ENCODE peak calls at places on chromosome 15, in four cellular contexts. One of them, this sample, is unnamed.
A peak's percentile ranks its signal among the peaks of the same experiment; 100 is the strongest.

GRCh38 chr15:83698294-83698693 is 44.4 kb downstream of the ADAMTSL3 start:
- DNase-seq in K562: no peak
- DNase-seq in HepG2: no peak
- DNase-seq in sigmoid colon: peak; percentile 90
- DNase-seq in this sample: peak; percentile 91

GRCh38 chr15:63564093-63564492 is 33.1 kb upstream of the FBXL22 start:
- DNase-seq in HepG2: no peak
- DNase-seq in K562: no peak
- DNase-seq in sigmoid colon: no peak
- DNase-seq in this sample: no peak

GRCh38 chr15:89085289-89085906 is 2.9 kb upstream of the ABHD2 start:
- DNase-seq in K562: no peak
- DNase-seq in sigmoid colon: peak; percentile 18
- DNase-seq in HepG2: no peak
- DNase-seq in this sample: no peak

GRCh38 chr15:51861557-51862350 is 32.3 kb downstream of the TMOD3 start:
- DNase-seq in sigmoid colon: no peak
- DNase-seq in HepG2: no peak
- DNase-seq in K562: no peak
- DNase-seq in this sample: no peak

GRCh38 chr15:25852027-25852426 is 11.1 kb downstream of the ATP10A start:
- DNase-seq in sigmoid colon: no peak
- DNase-seq in HepG2: no peak
- DNase-seq in K562: no peak
- DNase-seq in this sample: no peak

GRCh38 chr15:98442379-98442833 is 205.9 kb upstream of the IGF1R start:
- DNase-seq in sigmoid colon: no peak
- DNase-seq in HepG2: peak; percentile 51
- DNase-seq in K562: peak; percentile 47
- DNase-seq in this sample: peak; percentile 89

GRCh38 chr15:37034392-37034791 is 66.0 kb downstream of the MEIS2 start:
- DNase-seq in K562: no peak
- DNase-seq in sigmoid colon: no peak
- DNase-seq in HepG2: no peak
- DNase-seq in this sample: no peak

GRCh38 chr15:37880009-37880834 is 54.2 kb upstream of the TMCO5A start:
- DNase-seq in K562: peak; percentile 30
- DNase-seq in HepG2: peak; percentile 7
- DNase-seq in sigmoid colon: no peak
- DNase-seq in this sample: no peak

GRCh38 chr15:101123222-101123910 is 128.5 kb downstream of the CHSY1 start:
- DNase-seq in K562: no peak
- DNase-seq in HepG2: no peak
- DNase-seq in sigmoid colon: no peak
- DNase-seq in this sample: no peak

GRCh38 chr15:55695432-55695831 is 47.5 kb downstream of the PRTG start:
- DNase-seq in sigmoid colon: no peak
- DNase-seq in HepG2: no peak
- DNase-seq in K562: no peak
- DNase-seq in this sample: no peak

GRCh38 chr15:63826513-63826912 is 7.2 kb downstream of the HERC1 start:
- DNase-seq in HepG2: no peak
- DNase-seq in K562: peak; percentile 66
- DNase-seq in sigmoid colon: no peak
- DNase-seq in this sample: no peak

GRCh38 chr15:73932381-73933191 is 6.3 kb downstream of the LOXL1 start:
- DNase-seq in sigmoid colon: no peak
- DNase-seq in HepG2: no peak
- DNase-seq in K562: peak; percentile 44
- DNase-seq in this sample: no peak

GRCh38 chr15:33083232-33084006 is 111.1 kb downstream of the FMN1 start:
- DNase-seq in K562: no peak
- DNase-seq in HepG2: no peak
- DNase-seq in sigmoid colon: no peak
- DNase-seq in this sample: no peak

GRCh38 chr15:81400640-81401236 is 26.7 kb upstream of the TMC3 start:
- DNase-seq in sigmoid colon: no peak
- DNase-seq in HepG2: peak; percentile 21
- DNase-seq in K562: peak; percentile 58
- DNase-seq in this sample: no peak

GRCh38 chr15:52528465-52529288 is at the start of gene MYO5A:
- DNase-seq in K562: peak; percentile 72
- DNase-seq in sigmoid colon: peak; percentile 84
- DNase-seq in HepG2: peak; percentile 15
- DNase-seq in this sample: no peak

GRCh38 chr15:58015565-58015964 is 49.9 kb downstream of the ALDH1A2 start:
- DNase-seq in K562: no peak
- DNase-seq in sigmoid colon: no peak
- DNase-seq in HepG2: no peak
- DNase-seq in this sample: no peak

GRCh38 chr15:48072941-48073340 is 47.8 kb upstream of the SLC24A5 start:
- DNase-seq in HepG2: no peak
- DNase-seq in K562: no peak
- DNase-seq in sigmoid colon: no peak
- DNase-seq in this sample: peak; percentile 53

GRCh38 chr15:94445529-94446160 is 214.3 kb downstream of the MCTP2 start:
- DNase-seq in sigmoid colon: peak; percentile 72
- DNase-seq in K562: no peak
- DNase-seq in HepG2: no peak
- DNase-seq in this sample: no peak

GRCh38 chr15:54564142-54564541 is 585.9 kb downstream of the UNC13C start:
- DNase-seq in sigmoid colon: no peak
- DNase-seq in K562: no peak
- DNase-seq in HepG2: no peak
- DNase-seq in this sample: no peak

GRCh38 chr15:70933411-70933810 is 40.8 kb downstream of the LRRC49 start:
- DNase-seq in sigmoid colon: no peak
- DNase-seq in HepG2: no peak
- DNase-seq in K562: no peak
- DNase-seq in this sample: no peak

GRCh38 chr15:90780916-90781315 is 63.8 kb downstream of the BLM start:
- DNase-seq in sigmoid colon: no peak
- DNase-seq in HepG2: no peak
- DNase-seq in K562: no peak
- DNase-seq in this sample: no peak

GRCh38 chr15:48634934-48635333 is 10.6 kb downstream of the FBN1 start:
- DNase-seq in sigmoid colon: no peak
- DNase-seq in K562: no peak
- DNase-seq in HepG2: no peak
- DNase-seq in this sample: no peak

GRCh38 chr15:66043264-66043663 is 174.0 kb downstream of the RAB11A start:
- DNase-seq in K562: no peak
- DNase-seq in HepG2: peak; percentile 65
- DNase-seq in sigmoid colon: no peak
- DNase-seq in this sample: no peak

GRCh38 chr15:101389362-101389761 is 94.3 kb upstream of the SNRPA1 start:
- DNase-seq in HepG2: no peak
- DNase-seq in K562: no peak
- DNase-seq in sigmoid colon: no peak
- DNase-seq in this sample: no peak

GRCh38 chr15:64426845-64427465 is 33.4 kb upstream of the ZNF609 start:
- DNase-seq in HepG2: peak; percentile 12
- DNase-seq in K562: no peak
- DNase-seq in sigmoid colon: no peak
- DNase-seq in this sample: no peak

GRCh38 chr15:101499863-101500713 is 10.6 kb upstream of the PCSK6 start:
- DNase-seq in HepG2: no peak
- DNase-seq in K562: no peak
- DNase-seq in sigmoid colon: peak; percentile 86
- DNase-seq in this sample: peak; percentile 89

GRCh38 chr15:41980654-41981323 is 8.4 kb upstream of the EHD4 start:
- DNase-seq in HepG2: no peak
- DNase-seq in K562: peak; percentile 35
- DNase-seq in sigmoid colon: peak; percentile 34
- DNase-seq in this sample: no peak

GRCh38 chr15:101641894-101642293 is 10.3 kb downstream of the TM2D3 start:
- DNase-seq in K562: no peak
- DNase-seq in HepG2: no peak
- DNase-seq in sigmoid colon: no peak
- DNase-seq in this sample: no peak

GRCh38 chr15:78069052-78069414 is 8.5 kb downstream of the TBC1D2B start:
- DNase-seq in HepG2: no peak
- DNase-seq in K562: no peak
- DNase-seq in sigmoid colon: peak; percentile 46
- DNase-seq in this sample: no peak

GRCh38 chr15:45641374-45641778 is 6.5 kb downstream of the SQOR start:
- DNase-seq in sigmoid colon: peak; percentile 89
- DNase-seq in K562: no peak
- DNase-seq in HepG2: peak; percentile 95
- DNase-seq in this sample: no peak

DNA sequence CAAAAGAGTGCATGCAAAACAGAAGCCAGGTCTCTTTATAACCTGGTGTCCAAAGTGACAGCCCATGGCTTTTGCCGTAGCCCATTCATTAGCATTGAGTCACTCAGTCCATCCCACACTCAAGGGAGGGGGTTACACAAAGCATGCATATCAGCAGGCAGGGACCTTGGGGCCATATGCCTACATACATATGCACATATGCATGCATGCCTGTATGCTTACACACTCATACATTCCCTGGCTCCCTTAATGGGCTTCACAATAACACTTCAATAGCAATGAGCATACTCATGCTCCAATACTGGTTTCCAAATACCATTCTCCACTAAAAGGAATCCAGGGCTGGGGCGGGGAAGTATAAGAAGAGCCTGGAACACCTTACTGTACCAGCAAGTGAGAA is 22.0 kb downstream of the TRPM1 start:
- DNase-seq in HepG2: no peak
- DNase-seq in sigmoid colon: no peak
- DNase-seq in K562: no peak
- DNase-seq in this sample: no peak
- TF ChIP-seq CTCF in HepG2: no peak
- TF ChIP-seq CTCF in sigmoid colon: no peak
- TF ChIP-seq CTCF in K562: no peak
- TF ChIP-seq CTCF in this sample: no peak

GRCh38 chr15:96435841-96436240 is 105.3 kb downstream of the NR2F2 start:
- DNase-seq in sigmoid colon: no peak
- DNase-seq in K562: no peak
- DNase-seq in HepG2: no peak
- DNase-seq in this sample: no peak

GRCh38 chr15:96428742-96429141 is 98.2 kb downstream of the NR2F2 start:
- DNase-seq in HepG2: no peak
- DNase-seq in sigmoid colon: no peak
- DNase-seq in K562: no peak
- DNase-seq in this sample: no peak

GRCh38 chr15:96431787-96432186 is 101.3 kb downstream of the NR2F2 start:
- DNase-seq in sigmoid colon: no peak
- DNase-seq in HepG2: no peak
- DNase-seq in K562: no peak
- DNase-seq in this sample: no peak
- TF ChIP-seq EP300 in sigmoid colon: no peak
- TF ChIP-seq EP300 in HepG2: no peak
- TF ChIP-seq EP300 in K562: no peak
- TF ChIP-seq EP300 in this sample: no peak

GRCh38 chr15:72155635-72156616 is 37.7 kb downstream of the SENP8 start:
- DNase-seq in HepG2: peak; percentile 68
- DNase-seq in K562: peak; percentile 85
- DNase-seq in sigmoid colon: peak; percentile 89
- DNase-seq in this sample: peak; percentile 96

GRCh38 chr15:72153269-72153668 is 35.1 kb downstream of the SENP8 start:
- DNase-seq in HepG2: no peak
- DNase-seq in sigmoid colon: no peak
- DNase-seq in K562: no peak
- DNase-seq in this sample: no peak

GRCh38 chr15:72156928-72157327 is 38.7 kb downstream of the SENP8 start:
- DNase-seq in sigmoid colon: no peak
- DNase-seq in HepG2: no peak
- DNase-seq in K562: no peak
- DNase-seq in this sample: no peak

GRCh38 chr15:72154316-72154715 is 36.1 kb downstream of the SENP8 start:
- DNase-seq in K562: no peak
- DNase-seq in HepG2: no peak
- DNase-seq in sigmoid colon: no peak
- DNase-seq in this sample: no peak

DNA sequence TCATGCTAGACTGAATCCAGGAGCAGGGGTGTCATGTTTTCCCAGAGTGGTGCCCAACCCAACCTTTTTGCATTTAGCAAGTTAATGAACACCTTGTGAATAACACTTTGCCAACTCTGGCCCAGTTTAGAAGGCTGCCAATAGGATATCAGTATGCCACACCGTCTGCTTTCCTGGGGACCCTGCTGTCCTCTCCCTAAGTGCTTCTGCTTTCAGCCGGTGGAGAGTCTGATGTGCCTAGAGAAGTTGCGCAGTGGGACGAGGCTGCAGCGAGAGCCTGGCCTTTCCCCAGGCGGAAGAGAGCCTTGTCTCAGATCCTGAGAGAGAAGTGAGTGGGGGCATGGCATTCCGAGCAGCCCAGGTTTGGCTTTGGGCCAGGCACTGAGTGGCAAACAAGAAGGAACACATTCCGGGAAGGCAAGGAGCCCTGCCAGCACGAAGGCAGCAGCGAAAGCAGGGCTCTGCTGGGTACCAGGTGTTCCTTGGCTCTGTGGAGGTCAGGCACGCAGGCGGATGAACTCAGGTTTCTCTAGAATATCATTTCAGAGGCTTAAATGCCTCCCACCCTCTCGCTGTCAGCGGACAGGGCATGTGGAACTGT is 36.9 kb downstream of the SENP8 start:
- DNase-seq in sigmoid colon: peak; percentile 83
- DNase-seq in HepG2: no peak
- DNase-seq in K562: no peak
- DNase-seq in this sample: no peak
- TF ChIP-seq POLR2AphosphoS5 in sigmoid colon: peak; percentile 44
- TF ChIP-seq POLR2AphosphoS5 in HepG2: no peak
- TF ChIP-seq POLR2AphosphoS5 in K562: no peak
- TF ChIP-seq POLR2AphosphoS5 in this sample: peak; percentile 74

GRCh38 chr15:34360298-34360697 is 6.7 kb downstream of the LPCAT4 start:
- DNase-seq in HepG2: no peak
- DNase-seq in K562: no peak
- DNase-seq in sigmoid colon: no peak
- DNase-seq in this sample: no peak
- TF ChIP-seq CTCF in HepG2: no peak
- TF ChIP-seq CTCF in K562: no peak
- TF ChIP-seq CTCF in sigmoid colon: no peak
- TF ChIP-seq CTCF in this sample: no peak

This sample was measured in esophagus muscularis mucosa.